ENCODE peak calls at places on chromosomes 7 and 10, in ten cellular contexts. One of them, this sample, is unnamed. For H4K20me1 and H3K79me2, the result is how much of the 10 kb centered on the place peaks cover.

GRCh38 chr7:28890137-28890536 is 68.0 kb downstream of the TRIL start:
- DNase-seq in astrocyte: no peak
- DNase-seq in OCI-LY7: peak
- DNase-seq in PC-9: peak
- DNase-seq in HepG2: no peak
- DNase-seq in HCT116: no peak
- DNase-seq in mammary epithelial cell: no peak
- DNase-seq in hepatocyte: no peak
- DNase-seq in fibroblast of lung: no peak
- DNase-seq in SK-N-SH: no peak
- DNase-seq in this sample: no peak

GRCh38 chr10:6722616-6723004 is 142.5 kb upstream of the PRKCQ start:
- DNase-seq in astrocyte: peak
- DNase-seq in mammary epithelial cell: peak
- DNase-seq in OCI-LY7: no peak
- DNase-seq in PC-9: peak
- DNase-seq in SK-N-SH: no peak
- DNase-seq in HCT116: peak
- DNase-seq in HepG2: no peak
- DNase-seq in fibroblast of lung: peak
- DNase-seq in hepatocyte: no peak
- DNase-seq in this sample: peak

GRCh38 chr10:125269716-125270115 is 109.4 kb upstream of the CTBP2 start:
- DNase-seq in PC-9: no peak
- DNase-seq in fibroblast of lung: no peak
- DNase-seq in mammary epithelial cell: no peak
- DNase-seq in hepatocyte: no peak
- DNase-seq in astrocyte: no peak
- DNase-seq in HCT116: no peak
- DNase-seq in SK-N-SH: no peak
- DNase-seq in HepG2: no peak
- DNase-seq in OCI-LY7: no peak
- DNase-seq in this sample: no peak

GRCh38 chr7:46000513-46000912 is 79.4 kb upstream of the IGFBP3 start:
- DNase-seq in hepatocyte: no peak
- DNase-seq in OCI-LY7: no peak
- DNase-seq in fibroblast of lung: no peak
- DNase-seq in mammary epithelial cell: no peak
- DNase-seq in astrocyte: no peak
- DNase-seq in HepG2: no peak
- DNase-seq in SK-N-SH: no peak
- DNase-seq in PC-9: no peak
- DNase-seq in HCT116: no peak
- DNase-seq in this sample: no peak

GRCh38 chr10:60877777-60878120 is 66.2 kb downstream of the RHOBTB1 start:
- DNase-seq in PC-9: no peak
- DNase-seq in HepG2: no peak
- DNase-seq in mammary epithelial cell: no peak
- DNase-seq in hepatocyte: no peak
- DNase-seq in astrocyte: no peak
- DNase-seq in fibroblast of lung: no peak
- DNase-seq in HCT116: no peak
- DNase-seq in OCI-LY7: no peak
- DNase-seq in SK-N-SH: no peak
- DNase-seq in this sample: no peak

GRCh38 chr10:120719333-120719732 is 131.8 kb upstream of the WDR11 start:
- DNase-seq in HepG2: no peak
- DNase-seq in SK-N-SH: no peak
- DNase-seq in HCT116: no peak
- DNase-seq in fibroblast of lung: no peak
- DNase-seq in astrocyte: no peak
- DNase-seq in mammary epithelial cell: no peak
- DNase-seq in OCI-LY7: no peak
- DNase-seq in PC-9: no peak
- DNase-seq in hepatocyte: no peak
- DNase-seq in this sample: no peak

GRCh38 chr10:69408318-69409175 is 8.2 kb downstream of the TACR2 start:
- DNase-seq in HepG2: peak
- DNase-seq in HCT116: peak
- DNase-seq in OCI-LY7: peak
- DNase-seq in PC-9: peak
- DNase-seq in hepatocyte: peak
- DNase-seq in fibroblast of lung: peak
- DNase-seq in astrocyte: peak
- DNase-seq in SK-N-SH: peak
- DNase-seq in mammary epithelial cell: peak
- DNase-seq in this sample: peak

GRCh38 chr7:121624922-121625321 is 228.8 kb upstream of the FAM3C start:
- DNase-seq in HCT116: no peak
- DNase-seq in mammary epithelial cell: no peak
- DNase-seq in fibroblast of lung: peak
- DNase-seq in HepG2: no peak
- DNase-seq in hepatocyte: no peak
- DNase-seq in OCI-LY7: no peak
- DNase-seq in astrocyte: peak
- DNase-seq in SK-N-SH: no peak
- DNase-seq in PC-9: no peak
- DNase-seq in this sample: peak

GRCh38 chr10:86288695-86289576 is 77.7 kb downstream of the GRID1 start:
- DNase-seq in mammary epithelial cell: no peak
- DNase-seq in hepatocyte: no peak
- DNase-seq in astrocyte: no peak
- DNase-seq in fibroblast of lung: no peak
- DNase-seq in PC-9: no peak
- DNase-seq in SK-N-SH: peak
- DNase-seq in OCI-LY7: no peak
- DNase-seq in HepG2: no peak
- DNase-seq in HCT116: no peak
- DNase-seq in this sample: no peak

GRCh38 chr7:98283887-98284222 is 2.4 kb downstream of the BRI3 start:
- DNase-seq in fibroblast of lung: no peak
- DNase-seq in SK-N-SH: no peak
- DNase-seq in mammary epithelial cell: no peak
- DNase-seq in OCI-LY7: no peak
- DNase-seq in PC-9: no peak
- DNase-seq in astrocyte: no peak
- DNase-seq in HCT116: no peak
- DNase-seq in HepG2: no peak
- DNase-seq in hepatocyte: no peak
- DNase-seq in this sample: peak

GRCh38 chr7:98286093-98286525 is 4.6 kb downstream of the BRI3 start:
- DNase-seq in HCT116: peak
- DNase-seq in astrocyte: peak
- DNase-seq in OCI-LY7: no peak
- DNase-seq in SK-N-SH: peak
- DNase-seq in HepG2: peak
- DNase-seq in PC-9: peak
- DNase-seq in fibroblast of lung: peak
- DNase-seq in hepatocyte: peak
- DNase-seq in mammary epithelial cell: peak
- DNase-seq in this sample: peak

GRCh38 chr7:98283127-98283886 is 1.8 kb downstream of the BRI3 start:
- DNase-seq in PC-9: peak
- DNase-seq in hepatocyte: peak
- DNase-seq in HCT116: no peak
- DNase-seq in SK-N-SH: peak
- DNase-seq in mammary epithelial cell: no peak
- DNase-seq in OCI-LY7: no peak
- DNase-seq in astrocyte: peak
- DNase-seq in fibroblast of lung: peak
- DNase-seq in HepG2: no peak
- DNase-seq in this sample: peak

GRCh38 chr7:98285132-98286092 is 3.9 kb downstream of the BRI3 start:
- DNase-seq in OCI-LY7: no peak
- DNase-seq in HepG2: no peak
- DNase-seq in hepatocyte: no peak
- DNase-seq in PC-9: no peak
- DNase-seq in astrocyte: no peak
- DNase-seq in SK-N-SH: peak
- DNase-seq in mammary epithelial cell: no peak
- DNase-seq in fibroblast of lung: no peak
- DNase-seq in HCT116: no peak
- DNase-seq in this sample: peak

DNA sequence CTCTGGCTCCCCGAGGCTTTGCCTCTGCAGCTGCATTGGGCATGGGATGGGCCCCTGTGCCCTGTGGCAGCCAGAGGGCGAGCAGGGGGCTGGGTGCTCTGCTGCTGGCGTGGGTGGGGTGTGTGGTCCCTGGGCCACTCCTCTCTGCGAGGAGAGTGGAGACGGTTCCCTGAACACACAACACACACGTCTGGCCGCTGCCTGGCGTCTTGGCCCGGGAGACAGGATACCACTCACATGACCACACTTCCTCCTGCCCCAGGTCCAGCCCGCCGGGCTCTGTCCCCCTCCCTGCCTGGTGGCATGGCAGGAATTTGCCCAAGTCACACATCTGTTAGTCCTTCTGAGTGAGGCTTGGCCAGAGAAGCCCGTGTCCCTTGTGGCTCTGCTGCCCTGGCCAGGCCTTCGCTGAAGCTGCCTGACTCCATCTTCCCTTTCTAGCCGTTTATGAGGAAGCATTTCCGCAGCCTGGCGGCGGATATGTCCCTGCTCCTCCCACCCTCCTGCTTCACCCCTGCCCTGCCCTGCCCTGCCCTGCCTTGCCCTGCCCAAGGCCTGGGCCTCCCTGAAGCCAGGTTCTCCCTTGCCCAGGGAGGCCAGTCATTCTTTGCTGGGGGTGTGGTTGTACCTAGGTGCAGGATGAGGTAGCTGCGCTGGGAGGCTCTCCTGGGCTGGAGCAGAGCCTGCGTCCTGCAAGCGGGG is 3.0 kb downstream of the BRI3 start:
- DNase-seq in HepG2: peak
- DNase-seq in OCI-LY7: no peak
- DNase-seq in fibroblast of lung: peak
- DNase-seq in SK-N-SH: peak
- DNase-seq in mammary epithelial cell: peak
- DNase-seq in astrocyte: peak
- DNase-seq in PC-9: peak
- DNase-seq in HCT116: no peak
- DNase-seq in hepatocyte: peak
- DNase-seq in this sample: peak
- H4K20me1 ChIP-seq in HepG2: under half
- H4K20me1 ChIP-seq in OCI-LY7: under half
- H4K20me1 ChIP-seq in fibroblast of lung: under half
- H4K20me1 ChIP-seq in SK-N-SH: half or more
- H4K20me1 ChIP-seq in mammary epithelial cell: under half
- H4K20me1 ChIP-seq in astrocyte: half or more
- H4K20me1 ChIP-seq in PC-9: under half
- H4K20me1 ChIP-seq in HCT116: under half
- H4K20me1 ChIP-seq in hepatocyte: half or more
- H4K20me1 ChIP-seq in this sample: under half

GRCh38 chr10:118045842-118046490 is 775 bp downstream of the RAB11FIP2 start:
- DNase-seq in PC-9: peak
- DNase-seq in mammary epithelial cell: peak
- DNase-seq in OCI-LY7: peak
- DNase-seq in astrocyte: peak
- DNase-seq in HCT116: peak
- DNase-seq in hepatocyte: peak
- DNase-seq in fibroblast of lung: peak
- DNase-seq in HepG2: peak
- DNase-seq in SK-N-SH: no peak
- DNase-seq in this sample: peak

GRCh38 chr10:118045154-118045841 is 1.4 kb downstream of the RAB11FIP2 start:
- DNase-seq in OCI-LY7: no peak
- DNase-seq in mammary epithelial cell: no peak
- DNase-seq in SK-N-SH: no peak
- DNase-seq in hepatocyte: no peak
- DNase-seq in fibroblast of lung: no peak
- DNase-seq in PC-9: no peak
- DNase-seq in HCT116: no peak
- DNase-seq in astrocyte: no peak
- DNase-seq in HepG2: no peak
- DNase-seq in this sample: peak

GRCh38 chr10:118041316-118041715 is 5.4 kb downstream of the RAB11FIP2 start:
- DNase-seq in PC-9: no peak
- DNase-seq in HCT116: no peak
- DNase-seq in OCI-LY7: no peak
- DNase-seq in astrocyte: peak
- DNase-seq in mammary epithelial cell: peak
- DNase-seq in SK-N-SH: no peak
- DNase-seq in fibroblast of lung: peak
- DNase-seq in hepatocyte: no peak
- DNase-seq in HepG2: no peak
- DNase-seq in this sample: peak

GRCh38 chr10:118042827-118043242 is 3.9 kb downstream of the RAB11FIP2 start:
- DNase-seq in HCT116: no peak
- DNase-seq in astrocyte: no peak
- DNase-seq in mammary epithelial cell: no peak
- DNase-seq in SK-N-SH: no peak
- DNase-seq in OCI-LY7: no peak
- DNase-seq in HepG2: no peak
- DNase-seq in fibroblast of lung: peak
- DNase-seq in hepatocyte: no peak
- DNase-seq in PC-9: no peak
- DNase-seq in this sample: no peak

DNA sequence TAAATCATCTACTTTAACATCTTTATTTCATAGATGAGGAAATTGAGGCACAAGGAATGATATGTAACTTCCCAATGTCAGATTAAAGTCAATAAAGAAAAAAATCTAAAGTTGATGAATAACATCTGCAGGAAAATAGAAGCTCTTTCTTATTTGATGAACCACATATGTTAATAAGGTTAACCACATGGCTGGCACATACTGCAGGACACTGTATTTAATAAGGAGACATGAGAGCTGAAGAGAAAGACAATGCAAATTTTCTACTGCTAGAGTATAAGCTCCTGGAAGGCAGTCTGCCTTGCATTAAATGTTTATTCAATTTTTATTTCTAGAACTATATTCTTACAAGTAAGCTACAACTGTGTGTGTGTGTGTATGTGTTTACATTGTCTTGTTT is 4.4 kb downstream of the RAB11FIP2 start:
- DNase-seq in astrocyte: no peak
- DNase-seq in mammary epithelial cell: no peak
- DNase-seq in fibroblast of lung: no peak
- DNase-seq in OCI-LY7: no peak
- DNase-seq in hepatocyte: no peak
- DNase-seq in SK-N-SH: peak
- DNase-seq in HCT116: no peak
- DNase-seq in HepG2: no peak
- DNase-seq in PC-9: no peak
- DNase-seq in this sample: no peak
- H3K79me2 ChIP-seq in astrocyte: half or more
- H3K79me2 ChIP-seq in mammary epithelial cell: half or more
- H3K79me2 ChIP-seq in fibroblast of lung: under half
- H3K79me2 ChIP-seq in OCI-LY7: half or more
- H3K79me2 ChIP-seq in hepatocyte: half or more
- H3K79me2 ChIP-seq in SK-N-SH: half or more
- H3K79me2 ChIP-seq in HCT116: half or more
- H3K79me2 ChIP-seq in HepG2: under half
- H3K79me2 ChIP-seq in PC-9: under half
- H3K79me2 ChIP-seq in this sample: half or more

GRCh38 chr7:24975647-24976260 is 4.2 kb downstream of the OSBPL3 start:
- DNase-seq in HepG2: no peak
- DNase-seq in SK-N-SH: no peak
- DNase-seq in astrocyte: no peak
- DNase-seq in fibroblast of lung: peak
- DNase-seq in hepatocyte: no peak
- DNase-seq in PC-9: no peak
- DNase-seq in HCT116: no peak
- DNase-seq in mammary epithelial cell: no peak
- DNase-seq in OCI-LY7: no peak
- DNase-seq in this sample: no peak
- H4K20me1 ChIP-seq in HepG2: under half
- H4K20me1 ChIP-seq in SK-N-SH: under half
- H4K20me1 ChIP-seq in astrocyte: under half
- H4K20me1 ChIP-seq in fibroblast of lung: under half
- H4K20me1 ChIP-seq in hepatocyte: under half
- H4K20me1 ChIP-seq in PC-9: under half
- H4K20me1 ChIP-seq in HCT116: under half
- H4K20me1 ChIP-seq in mammary epithelial cell: under half
- H4K20me1 ChIP-seq in OCI-LY7: half or more
- H4K20me1 ChIP-seq in this sample: under half

GRCh38 chr7:128132426-128133069 is 101.3 kb upstream of the LRRC4 start:
- DNase-seq in PC-9: no peak
- DNase-seq in SK-N-SH: no peak
- DNase-seq in HCT116: no peak
- DNase-seq in fibroblast of lung: no peak
- DNase-seq in astrocyte: no peak
- DNase-seq in HepG2: no peak
- DNase-seq in OCI-LY7: no peak
- DNase-seq in hepatocyte: no peak
- DNase-seq in mammary epithelial cell: no peak
- DNase-seq in this sample: no peak
- H3K79me2 ChIP-seq in PC-9: under half
- H3K79me2 ChIP-seq in SK-N-SH: under half
- H3K79me2 ChIP-seq in HCT116: under half
- H3K79me2 ChIP-seq in fibroblast of lung: under half
- H3K79me2 ChIP-seq in astrocyte: under half
- H3K79me2 ChIP-seq in HepG2: under half
- H3K79me2 ChIP-seq in OCI-LY7: under half
- H3K79me2 ChIP-seq in hepatocyte: under half
- H3K79me2 ChIP-seq in mammary epithelial cell: under half
- H3K79me2 ChIP-seq in this sample: under half

This sample was measured in GM23248.